ENCODE peak calls at places on chromosomes 13 and 19, in five cellular contexts. One of them, this sample, is unnamed.
A peak's percentile ranks its signal among the peaks of the same experiment; 100 is the strongest.

GRCh38 chr13:75581874-75582640 is 32.5 kb downstream of the UCHL3 start:
- DNase-seq in suprapubic skin: no peak
- DNase-seq in tibial nerve: no peak
- DNase-seq in cardiac muscle cell: no peak
- DNase-seq in ovary: no peak
- DNase-seq in this sample: no peak

GRCh38 chr13:94712287-94712811 is at the start of gene SOX21:
- DNase-seq in suprapubic skin: peak; percentile 58
- DNase-seq in tibial nerve: no peak
- DNase-seq in ovary: no peak
- DNase-seq in cardiac muscle cell: no peak
- DNase-seq in this sample: no peak

GRCh38 chr19:44371815-44372480 is 15.5 kb upstream of the ZNF112 start:
- DNase-seq in ovary: no peak
- DNase-seq in tibial nerve: no peak
- DNase-seq in suprapubic skin: no peak
- DNase-seq in cardiac muscle cell: no peak
- DNase-seq in this sample: no peak

GRCh38 chr19:41706741-41707501 is 1.5 kb upstream of the CEACAM5 start:
- DNase-seq in cardiac muscle cell: peak; percentile 30
- DNase-seq in ovary: no peak
- DNase-seq in tibial nerve: no peak
- DNase-seq in suprapubic skin: no peak
- DNase-seq in this sample: peak; percentile 74

GRCh38 chr13:32824671-32825070 is 191.6 kb upstream of the KL start:
- DNase-seq in cardiac muscle cell: peak; percentile 87
- DNase-seq in tibial nerve: no peak
- DNase-seq in suprapubic skin: no peak
- DNase-seq in ovary: no peak
- DNase-seq in this sample: no peak

GRCh38 chr19:52518646-52519045 is 8.8 kb upstream of the ZNF808 start:
- DNase-seq in tibial nerve: no peak
- DNase-seq in cardiac muscle cell: no peak
- DNase-seq in ovary: no peak
- DNase-seq in suprapubic skin: no peak
- DNase-seq in this sample: no peak

GRCh38 chr19:41702208-41702651 is 6.2 kb upstream of the CEACAM5 start:
- DNase-seq in cardiac muscle cell: peak; percentile 31
- DNase-seq in ovary: no peak
- DNase-seq in suprapubic skin: no peak
- DNase-seq in tibial nerve: no peak
- DNase-seq in this sample: no peak

GRCh38 chr13:37068962-37069361 is 9.5 kb upstream of the SUPT20H start:
- DNase-seq in cardiac muscle cell: peak; percentile 34
- DNase-seq in tibial nerve: no peak
- DNase-seq in ovary: no peak
- DNase-seq in suprapubic skin: no peak
- DNase-seq in this sample: no peak

GRCh38 chr13:100546713-100547405 is 41.7 kb downstream of the GGACT start:
- DNase-seq in ovary: no peak
- DNase-seq in tibial nerve: no peak
- DNase-seq in suprapubic skin: peak; percentile 52
- DNase-seq in cardiac muscle cell: no peak
- DNase-seq in this sample: no peak

GRCh38 chr19:56146904-56147303 is 5.8 kb downstream of the ZNF444 start:
- DNase-seq in cardiac muscle cell: no peak
- DNase-seq in tibial nerve: no peak
- DNase-seq in ovary: no peak
- DNase-seq in suprapubic skin: no peak
- DNase-seq in this sample: no peak

GRCh38 chr19:56147307-56147706 is 6.2 kb downstream of the ZNF444 start:
- DNase-seq in ovary: no peak
- DNase-seq in cardiac muscle cell: no peak
- DNase-seq in tibial nerve: no peak
- DNase-seq in suprapubic skin: no peak
- DNase-seq in this sample: no peak

GRCh38 chr19:56150358-56150757 is 9.3 kb downstream of the ZNF444 start:
- DNase-seq in suprapubic skin: no peak
- DNase-seq in tibial nerve: no peak
- DNase-seq in ovary: no peak
- DNase-seq in cardiac muscle cell: no peak
- DNase-seq in this sample: no peak

GRCh38 chr19:56149656-56150038 is 8.6 kb downstream of the ZNF444 start:
- DNase-seq in ovary: no peak
- DNase-seq in suprapubic skin: no peak
- DNase-seq in tibial nerve: no peak
- DNase-seq in cardiac muscle cell: no peak
- DNase-seq in this sample: no peak

GRCh38 chr19:56148096-56148495 is 7.0 kb downstream of the ZNF444 start:
- DNase-seq in cardiac muscle cell: no peak
- DNase-seq in tibial nerve: no peak
- DNase-seq in ovary: no peak
- DNase-seq in suprapubic skin: no peak
- DNase-seq in this sample: no peak
- H3K27ac ChIP-seq in cardiac muscle cell: no peak overlapping the region
- H3K27ac ChIP-seq in tibial nerve: no peak overlapping the region
- H3K27ac ChIP-seq in ovary: no peak overlapping the region
- H3K27ac ChIP-seq in suprapubic skin: no peak overlapping the region
- H3K27ac ChIP-seq in this sample: no peak overlapping the region

GRCh38 chr13:34420975-34421719 is 520.9 kb upstream of the NBEA start:
- DNase-seq in cardiac muscle cell: no peak
- DNase-seq in suprapubic skin: no peak
- DNase-seq in ovary: no peak
- DNase-seq in tibial nerve: no peak
- DNase-seq in this sample: no peak
- TF ChIP-seq CTCF in cardiac muscle cell: peak; percentile 38
- TF ChIP-seq CTCF in suprapubic skin: no peak
- TF ChIP-seq CTCF in ovary: no peak
- TF ChIP-seq CTCF in tibial nerve: no peak
- TF ChIP-seq CTCF in this sample: no peak

DNA sequence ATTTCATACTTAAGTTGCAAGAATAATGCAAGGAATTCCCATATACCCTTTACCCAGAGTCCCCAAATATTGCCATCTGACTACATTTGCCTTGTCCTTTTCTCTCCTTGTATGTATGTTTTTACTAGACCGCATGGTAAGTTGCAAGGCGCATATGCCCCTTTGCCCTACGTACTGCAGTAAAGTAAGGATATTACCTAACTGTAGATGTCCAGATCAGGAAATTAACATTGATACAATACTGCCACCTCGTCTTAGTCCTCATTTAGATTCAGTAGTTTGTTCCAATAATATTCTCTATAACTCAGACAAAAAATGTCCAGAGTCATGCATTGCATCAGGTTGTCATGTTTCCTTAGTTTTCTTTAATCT is 9.3 kb downstream of the SAFB start:
- DNase-seq in ovary: no peak
- DNase-seq in cardiac muscle cell: no peak
- DNase-seq in suprapubic skin: no peak
- DNase-seq in tibial nerve: no peak
- DNase-seq in this sample: no peak
- H3K4me3 ChIP-seq in ovary: no peak overlapping the region
- H3K4me3 ChIP-seq in cardiac muscle cell: no peak overlapping the region
- H3K4me3 ChIP-seq in suprapubic skin: no peak overlapping the region
- H3K4me3 ChIP-seq in tibial nerve: no peak overlapping the region
- H3K4me3 ChIP-seq in this sample: no peak overlapping the region

GRCh38 chr19:50843701-50844221 is 10.4 kb upstream of the KLK15 start:
- DNase-seq in tibial nerve: no peak
- DNase-seq in ovary: no peak
- DNase-seq in suprapubic skin: no peak
- DNase-seq in cardiac muscle cell: no peak
- DNase-seq in this sample: no peak

GRCh38 chr19:50839712-50840655 is 6.6 kb upstream of the KLK15 start:
- DNase-seq in cardiac muscle cell: no peak
- DNase-seq in suprapubic skin: no peak
- DNase-seq in tibial nerve: no peak
- DNase-seq in ovary: no peak
- DNase-seq in this sample: no peak

GRCh38 chr19:50844296-50844935 is 10.3 kb upstream of the KLK3 start:
- DNase-seq in suprapubic skin: no peak
- DNase-seq in cardiac muscle cell: no peak
- DNase-seq in tibial nerve: no peak
- DNase-seq in ovary: no peak
- DNase-seq in this sample: no peak

GRCh38 chr19:50842130-50842529 is 8.8 kb upstream of the KLK15 start:
- DNase-seq in ovary: no peak
- DNase-seq in suprapubic skin: no peak
- DNase-seq in cardiac muscle cell: no peak
- DNase-seq in tibial nerve: no peak
- DNase-seq in this sample: no peak

DNA sequence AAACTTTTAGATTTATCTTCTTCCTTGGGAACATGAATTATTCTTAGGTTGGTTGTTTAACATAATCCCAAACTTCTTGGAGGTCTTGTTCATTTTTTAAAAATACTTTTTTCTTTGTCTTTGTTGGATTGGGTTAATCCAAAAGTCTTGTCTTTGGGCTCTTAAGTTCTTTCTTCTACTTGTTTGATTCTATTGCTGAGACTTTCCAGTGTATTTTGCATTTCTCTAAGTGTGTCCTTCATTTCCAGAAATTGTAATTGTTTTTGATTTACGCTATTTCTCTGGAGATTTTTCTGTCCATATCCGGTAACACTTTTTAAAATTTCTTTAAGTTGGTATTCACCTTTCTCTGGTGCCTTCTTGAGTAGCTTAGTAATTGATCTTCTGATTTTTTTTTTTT is 9.8 kb upstream of the KLK15 start:
- DNase-seq in tibial nerve: no peak
- DNase-seq in suprapubic skin: no peak
- DNase-seq in cardiac muscle cell: no peak
- DNase-seq in ovary: no peak
- DNase-seq in this sample: no peak
- H3K27ac ChIP-seq in tibial nerve: no peak overlapping the region
- H3K27ac ChIP-seq in suprapubic skin: no peak overlapping the region
- H3K27ac ChIP-seq in cardiac muscle cell: no peak overlapping the region
- H3K27ac ChIP-seq in ovary: no peak overlapping the region
- H3K27ac ChIP-seq in this sample: no peak overlapping the region

GRCh38 chr19:29775575-29775900 is 36.3 kb upstream of the CCNE1 start:
- DNase-seq in tibial nerve: no peak
- DNase-seq in suprapubic skin: no peak
- DNase-seq in cardiac muscle cell: no peak
- DNase-seq in ovary: no peak
- DNase-seq in this sample: no peak
- TF ChIP-seq CTCF in tibial nerve: no peak
- TF ChIP-seq CTCF in suprapubic skin: no peak
- TF ChIP-seq CTCF in cardiac muscle cell: no peak
- TF ChIP-seq CTCF in ovary: no peak
- TF ChIP-seq CTCF in this sample: no peak

GRCh38 chr19:5803752-5804515 is 933 bp upstream of the NRTN start:
- DNase-seq in cardiac muscle cell: peak; percentile 91
- DNase-seq in tibial nerve: peak; percentile 63
- DNase-seq in ovary: peak; percentile 68
- DNase-seq in suprapubic skin: peak; percentile 93
- DNase-seq in this sample: peak; percentile 89
- H3K4me3 ChIP-seq in cardiac muscle cell: peak overlapping the region; percentile 13
- H3K4me3 ChIP-seq in tibial nerve: peak overlapping the region; percentile 12
- H3K4me3 ChIP-seq in ovary: no peak overlapping the region
- H3K4me3 ChIP-seq in suprapubic skin: peak overlapping the region; percentile 35
- H3K4me3 ChIP-seq in this sample: no peak overlapping the region

GRCh38 chr19:38665950-38666661 is 18.7 kb downstream of the ACTN4 start:
- DNase-seq in ovary: no peak
- DNase-seq in suprapubic skin: no peak
- DNase-seq in cardiac muscle cell: peak; percentile 83
- DNase-seq in tibial nerve: peak; percentile 65
- DNase-seq in this sample: peak; percentile 83
- H3K27ac ChIP-seq in ovary: peak overlapping the region; percentile 61
- H3K27ac ChIP-seq in suprapubic skin: peak overlapping the region; percentile 96
- H3K27ac ChIP-seq in cardiac muscle cell: peak overlapping the region; percentile 98
- H3K27ac ChIP-seq in tibial nerve: peak overlapping the region; percentile 82
- H3K27ac ChIP-seq in this sample: peak overlapping the region; percentile 94

DNA sequence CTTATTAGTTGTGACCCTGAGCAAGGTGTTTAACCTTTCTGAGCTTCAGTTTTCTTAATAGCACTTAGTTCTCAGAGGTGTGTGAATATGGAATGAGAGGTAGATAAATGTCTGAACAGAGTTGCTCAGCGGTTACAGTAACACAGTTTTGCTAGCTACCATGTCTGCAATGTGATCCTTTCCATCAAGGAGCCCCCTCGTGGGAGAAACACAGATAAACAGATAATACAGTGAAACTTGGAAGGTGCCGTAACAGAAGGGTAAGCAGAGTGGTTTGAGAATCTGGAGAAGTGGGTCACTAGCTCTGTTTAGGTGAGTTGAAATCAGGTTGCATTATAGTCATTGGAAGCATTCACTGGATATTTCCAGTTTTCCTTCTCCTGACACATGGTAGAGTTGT is 38.9 kb downstream of the IRS2 start:
- DNase-seq in suprapubic skin: no peak
- DNase-seq in cardiac muscle cell: no peak
- DNase-seq in tibial nerve: no peak
- DNase-seq in ovary: no peak
- DNase-seq in this sample: no peak
- TF ChIP-seq CTCF in suprapubic skin: no peak
- TF ChIP-seq CTCF in cardiac muscle cell: no peak
- TF ChIP-seq CTCF in tibial nerve: no peak
- TF ChIP-seq CTCF in ovary: no peak
- TF ChIP-seq CTCF in this sample: no peak

This sample was measured in lung.